ENCODE peak calls at places on chromosomes 7 and 10, in four cellular contexts. Q is tibial nerve, A is keratinocyte, B is psoas muscle. U is an unnamed sample.

GRCh38 chr7:70694909-70695803 is 436.8 kb upstream of the GALNT17 start:
- DNase-seq in A (no peak), B (peak; percentile 32), Q (no peak), U (no peak)

GRCh38 chr7:131845573-131846337 is 289.3 kb upstream of the PODXL start:
- DNase-seq in B (no peak), A (no peak), Q (no peak), U (no peak)

GRCh38 chr10:35585903-35586535 is 19.1 kb upstream of the GJD4 start:
- DNase-seq in Q (no peak), B (no peak), A (no peak), U (no peak)

GRCh38 chr10:86244296-86244695 is 122.3 kb downstream of the GRID1 start:
- DNase-seq in B (no peak), Q (no peak), A (no peak), U (no peak)

GRCh38 chr10:80462986-80463741 is 9.1 kb downstream of the TSPAN14 start:
- DNase-seq in A (no peak), Q (no peak), B (no peak), U (peak; percentile 55)

GRCh38 chr10:28302012-28302667 is 724 bp downstream of the MPP7 start:
- DNase-seq in B (no peak), A (no peak), Q (peak; percentile 37), U (no peak)

GRCh38 chr10:98246911-98247820 is 20.8 kb downstream of the LOXL4 start:
- DNase-seq in B (no peak), Q (no peak), A (no peak), U (peak; percentile 57)

GRCh38 chr7:114787556-114787955 is 134.3 kb upstream of the MDFIC start:
- DNase-seq in Q (no peak), A (no peak), B (no peak), U (no peak)

GRCh38 chr7:29275493-29275892 is 80.9 kb downstream of the CHN2 start:
- DNase-seq in A (no peak), Q (no peak), B (no peak), U (no peak)

GRCh38 chr10:17445400-17445998 is 8.9 kb downstream of the ST8SIA6 start:
- DNase-seq in A (no peak), B (no peak), Q (no peak), U (no peak)

GRCh38 chr10:117578999-117579590 is 36.5 kb downstream of the EMX2 start:
- DNase-seq in A (no peak), B (no peak), Q (no peak), U (no peak)

GRCh38 chr10:43824934-43825333 is 176.3 kb upstream of the ZNF32 start:
- DNase-seq in Q (peak; percentile 82), A (no peak), B (peak; percentile 72), U (no peak)

GRCh38 chr10:43524434-43525247 is 49.8 kb downstream of the ZNF239 start:
- DNase-seq in A (no peak), Q (no peak), B (no peak), U (no peak)

GRCh38 chr10:50982989-50983388 is 91.3 kb upstream of the PRKG1 start:
- DNase-seq in A (no peak), Q (no peak), B (no peak), U (no peak)

GRCh38 chr10:44589931-44590330 is 205.0 kb upstream of the CXCL12 start:
- DNase-seq in B (no peak), Q (no peak), A (no peak), U (no peak)

GRCh38 chr10:29415876-29416275 is 127.0 kb downstream of the LYZL1 start:
- DNase-seq in Q (no peak), B (no peak), A (no peak), U (no peak)

GRCh38 chr7:14859267-14859666 is 43.3 kb downstream of the DGKB start:
- DNase-seq in B (no peak), A (no peak), Q (no peak), U (no peak)

GRCh38 chr10:87706731-87707130 is 47.1 kb downstream of the PAPSS2 start:
- DNase-seq in A (no peak), B (no peak), Q (no peak), U (no peak)

GRCh38 chr7:115340828-115341227 is 418.9 kb downstream of the MDFIC start:
- DNase-seq in Q (no peak), A (peak; percentile 79), B (no peak), U (no peak)

GRCh38 chr7:33686001-33686591 is 219.2 kb upstream of the BMPER start:
- DNase-seq in Q (no peak), B (no peak), A (no peak), U (no peak)

GRCh38 chr10:5631936-5632335 is 34.5 kb downstream of the ASB13 start:
- DNase-seq in B (no peak), Q (no peak), A (no peak), U (no peak)

GRCh38 chr7:135194494-135195095 is 16.7 kb downstream of the WDR91 start:
- DNase-seq in Q (no peak), B (no peak), A (no peak), U (no peak)

GRCh38 chr10:3622427-3622826 is 162.6 kb downstream of the KLF6 start:
- DNase-seq in B (no peak), A (no peak), Q (no peak), U (no peak)

GRCh38 chr7:4726051-4726450 is 44.0 kb downstream of the FOXK1 start:
- DNase-seq in Q (no peak), B (no peak), A (no peak), U (no peak)

GRCh38 chr7:4725014-4725951 is 43.2 kb downstream of the FOXK1 start:
- DNase-seq in Q (peak; percentile 59), A (no peak), B (peak; percentile 79), U (peak; percentile 70)

GRCh38 chr7:4726568-4726967 is 44.5 kb downstream of the FOXK1 start:
- DNase-seq in A (no peak), B (no peak), Q (no peak), U (no peak)

GRCh38 chr7:4722960-4723359 is 40.9 kb downstream of the FOXK1 start:
- DNase-seq in A (no peak), Q (no peak), B (no peak), U (no peak)

GRCh38 chr7:4724648-4725013 is 42.5 kb downstream of the FOXK1 start:
- DNase-seq in A (no peak), B (no peak), Q (no peak), U (no peak)
- H3K4me3 ChIP-seq in A (no peak overlapping the region), B (peak overlapping the region; percentile 69), Q (peak overlapping the region; percentile 67), U (peak overlapping the region; percentile 46)

GRCh38 chr7:148485618-148486017 is 104.9 kb upstream of the C7orf33 start:
- DNase-seq in B (no peak), A (no peak), Q (no peak), U (no peak)
- TF ChIP-seq CTCF in B (no peak), A (no peak), Q (no peak), U (no peak)

GRCh38 chr7:73442903-73443542 is 9.4 kb downstream of the FZD9 start:
- DNase-seq in B (no peak), Q (no peak), A (no peak), U (no peak)

GRCh38 chr7:73438547-73439245 is 5.1 kb downstream of the FZD9 start:
- DNase-seq in B (peak; percentile 23), A (no peak), Q (no peak), U (no peak)

GRCh38 chr7:73443543-73444255 is 10.1 kb downstream of the FZD9 start:
- DNase-seq in A (no peak), B (no peak), Q (no peak), U (no peak)

GRCh38 chr7:73439305-73439704 is 5.7 kb downstream of the FZD9 start:
- DNase-seq in Q (no peak), A (no peak), B (no peak), U (no peak)

DNA sequence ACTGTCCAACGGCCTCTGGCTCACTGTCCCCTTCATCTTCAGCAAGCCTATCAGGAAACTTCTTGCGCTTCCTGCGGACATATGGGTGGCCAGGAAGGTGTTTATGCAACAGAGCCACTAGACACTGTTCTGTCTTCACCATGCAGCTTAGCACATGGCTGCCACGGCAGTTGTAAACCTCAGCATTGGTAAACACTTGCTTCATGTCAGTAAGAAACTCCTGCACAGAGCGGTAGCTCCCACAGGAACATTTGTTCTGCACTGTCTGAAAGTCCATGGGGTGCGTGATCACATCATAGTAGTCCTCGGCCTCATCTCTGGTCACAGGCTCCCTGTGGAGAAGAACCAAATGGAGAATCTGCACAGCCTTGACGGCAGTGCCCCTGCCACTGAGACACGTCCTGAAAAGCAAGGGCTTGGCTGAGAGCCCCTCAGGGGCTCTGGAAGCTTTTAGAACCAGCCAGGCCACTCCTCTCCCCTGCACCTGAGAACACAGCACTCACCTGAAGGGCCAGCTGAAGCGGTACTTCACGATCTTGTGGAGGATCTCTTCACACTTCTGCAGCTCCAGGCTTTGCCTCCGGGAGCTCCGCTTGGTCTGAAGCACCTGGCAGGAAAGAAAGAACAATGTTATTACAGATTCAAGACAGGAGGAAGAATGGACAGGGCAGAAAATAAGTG is 8.8 kb downstream of the FZD9 start:
- DNase-seq in B (no peak), Q (no peak), A (no peak), U (no peak)
- H3K36me3 ChIP-seq in B (peaks cover 81% of the 10 kb centered on the region), Q (peaks cover 89% of the 10 kb centered on the region), A (peaks cover 34% of the 10 kb centered on the region), U (peaks cover 34% of the 10 kb centered on the region)

GRCh38 chr10:24887855-24888231 is 64.6 kb downstream of the PRTFDC1 start:
- DNase-seq in Q (no peak), A (no peak), B (no peak), U (no peak)
- H3K4me3 ChIP-seq in Q (no peak overlapping the region), A (no peak overlapping the region), B (no peak overlapping the region), U (no peak overlapping the region)

DNA sequence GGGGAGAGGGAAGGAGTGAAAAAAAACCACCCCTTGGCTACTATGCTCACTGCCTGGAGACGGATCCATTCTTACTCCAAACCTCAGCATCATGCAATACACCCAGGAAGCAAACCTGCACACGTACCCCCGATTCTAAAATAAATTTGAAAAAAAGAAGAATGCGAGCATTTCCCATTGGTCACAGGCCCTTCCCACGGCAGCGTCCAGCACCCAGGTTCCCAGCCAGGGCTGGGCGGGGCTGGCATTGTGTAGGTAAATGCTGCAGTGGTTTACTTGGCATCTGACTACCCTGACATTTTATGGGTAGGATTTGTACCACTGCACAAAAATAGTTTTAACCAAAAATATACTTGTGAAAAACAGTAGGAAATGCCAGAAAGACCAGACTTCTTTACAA is 418.9 kb downstream of the DNAJB6 start:
- DNase-seq in Q (no peak), A (no peak), B (no peak), U (no peak)
- TF ChIP-seq CTCF in Q (no peak), A (no peak), B (no peak), U (no peak)

DNA sequence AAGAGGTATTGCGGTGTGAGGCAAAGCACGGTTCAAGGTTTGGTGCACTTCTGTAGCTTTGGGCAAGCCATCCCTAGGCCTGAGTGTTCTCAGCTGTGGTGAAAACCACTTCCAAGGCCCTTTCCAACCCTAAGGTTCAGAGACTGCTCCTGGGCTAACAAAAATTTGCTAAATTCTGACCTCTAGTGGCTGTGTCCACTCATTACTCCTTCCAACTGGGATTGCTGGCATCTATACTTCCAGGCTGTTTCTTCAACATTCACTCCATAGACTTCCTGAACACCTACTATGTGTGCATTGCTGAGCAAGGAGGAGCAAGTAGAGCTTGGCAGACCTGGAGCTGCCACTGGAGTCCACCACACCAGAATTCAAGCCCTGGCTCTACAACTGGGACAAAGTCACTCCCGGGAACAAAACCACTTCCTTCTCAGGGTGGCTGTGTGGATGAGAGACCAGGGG is 29.3 kb upstream of the SH3PXD2A start:
- DNase-seq in Q (no peak), B (no peak), A (no peak), U (no peak)
- H3K36me3 ChIP-seq in Q (peaks cover 57% of the 10 kb centered on the region), B (peaks cover 55% of the 10 kb centered on the region), A (peaks cover 4% of the 10 kb centered on the region), U (peaks cover 10% of the 10 kb centered on the region)

GRCh38 chr7:73520673-73521635 is 1.1 kb downstream of the BAZ1B start:
- DNase-seq in A (no peak), Q (no peak), B (no peak), U (no peak)
- H3K4me3 ChIP-seq in A (peak overlapping the region; percentile 88), Q (peak overlapping the region; percentile 58), B (peak overlapping the region; percentile 81), U (peak overlapping the region; percentile 52)

U was measured in BJ.